ENCODE peak calls at places on chromosomes 1 and 21, in eight cellular contexts. Z is CD4-positive, alpha-beta memory T cell; N is Right ventricle myocardium inferior; V is psoas muscle; F is ovary; H is fibroblast of pulmonary artery; T is nephron progenitor cell; M is T follicular helper cell. P is an unnamed sample.

GRCh38 chr1:177334276-177334675 is 163.5 kb downstream of the BRINP2 start:
- DNase-seq in V (no peak), M (no peak), Z (no peak), N (no peak), F (no peak), H (no peak), T (no peak), P (no peak)

GRCh38 chr1:160888926-160889325 is 3.9 kb upstream of the ITLN1 start:
- DNase-seq in M (no peak), N (no peak), H (no peak), F (no peak), V (no peak), T (no peak), Z (no peak), P (no peak)

GRCh38 chr1:31788825-31789256 is 24.7 kb upstream of the ADGRB2 start:
- DNase-seq in N (no peak), V (no peak), H (peak; percentile 81), T (no peak), Z (no peak), M (no peak), F (no peak), P (no peak)

GRCh38 chr1:165883056-165883455 is 55.6 kb downstream of the UCK2 start:
- DNase-seq in M (no peak), H (no peak), Z (no peak), N (no peak), T (no peak), V (no peak), F (no peak), P (no peak)

GRCh38 chr1:89540406-89540970 is 15.9 kb downstream of the LRRC8B start:
- DNase-seq in M (no peak), N (no peak), F (no peak), H (no peak), T (no peak), V (no peak), Z (no peak), P (no peak)

GRCh38 chr21:39523398-39523797 is 71.6 kb downstream of the SH3BGR start:
- DNase-seq in V (no peak), F (no peak), Z (no peak), N (no peak), T (no peak), M (no peak), H (peak; percentile 7), P (no peak)

GRCh38 chr1:85275701-85276289 is 637 bp downstream of the BCL10 start:
- DNase-seq in V (no peak), F (no peak), H (peak; percentile 15), Z (peak; percentile 45), T (no peak), M (no peak), N (no peak), P (no peak)

GRCh38 chr1:246332078-246332477 is 175.0 kb downstream of the SMYD3 start:
- DNase-seq in M (no peak), V (no peak), T (no peak), F (no peak), N (no peak), H (no peak), Z (no peak), P (no peak)

GRCh38 chr1:210233216-210233494 is 559 bp downstream of the SERTAD4 start:
- DNase-seq in V (no peak), H (no peak), T (no peak), F (peak; percentile 52), N (peak; percentile 72), Z (no peak), M (no peak), P (no peak)

GRCh38 chr1:234555390-234556112 is 54.4 kb downstream of the IRF2BP2 start:
- DNase-seq in M (no peak), H (no peak), F (no peak), V (no peak), T (no peak), N (no peak), Z (no peak), P (no peak)

GRCh38 chr1:231062500-231063270 is 22.6 kb upstream of the FAM89A start:
- DNase-seq in M (no peak), Z (no peak), V (no peak), T (no peak), H (no peak), F (no peak), N (no peak), P (no peak)

GRCh38 chr21:17782051-17782450 is 37.1 kb downstream of the C21orf91 start:
- DNase-seq in H (no peak), T (no peak), N (no peak), M (no peak), F (no peak), Z (peak; percentile 64), V (no peak), P (no peak)

GRCh38 chr1:95216292-95216990 is 17.6 kb upstream of the RWDD3 start:
- DNase-seq in Z (no peak), T (no peak), H (no peak), V (no peak), M (no peak), N (no peak), F (no peak), P (no peak)

GRCh38 chr1:183180213-183180612 is 5.9 kb upstream of the LAMC2 start:
- DNase-seq in N (no peak), H (peak; percentile 96), Z (no peak), V (no peak), T (no peak), M (no peak), F (peak; percentile 51), P (no peak)

GRCh38 chr1:29383972-29384371 is 147.7 kb downstream of the PTPRU start:
- DNase-seq in T (no peak), M (no peak), Z (no peak), V (no peak), H (peak; percentile 76), F (no peak), N (no peak), P (peak; percentile 3)

GRCh38 chr1:87648720-87649119 is 320.0 kb downstream of the LMO4 start:
- DNase-seq in T (no peak), Z (no peak), M (no peak), F (no peak), V (no peak), N (no peak), H (no peak), P (no peak)

GRCh38 chr21:35989185-35989735 is 71.1 kb downstream of the SETD4 start:
- DNase-seq in Z (no peak), M (no peak), T (no peak), V (peak; percentile 52), H (no peak), F (no peak), N (no peak), P (no peak)

GRCh38 chr1:10475510-10475909 is 760 bp downstream of the PEX14 start:
- DNase-seq in T (no peak), H (no peak), N (no peak), V (no peak), Z (no peak), F (no peak), M (no peak), P (no peak)

GRCh38 chr21:15749868-15750174 is 20.0 kb downstream of the USP25 start:
- DNase-seq in M (no peak), T (no peak), H (peak; percentile 44), F (no peak), N (no peak), Z (no peak), V (no peak), P (no peak)

GRCh38 chr1:165456861-165457260 is 11.9 kb upstream of the RXRG start:
- DNase-seq in H (no peak), F (no peak), N (no peak), Z (no peak), M (no peak), T (no peak), V (no peak), P (no peak)

GRCh38 chr1:18535391-18536210 is 54.9 kb downstream of the KLHDC7A start:
- DNase-seq in F (no peak), Z (no peak), H (no peak), T (no peak), V (no peak), N (no peak), M (no peak), P (no peak)

GRCh38 chr1:117757668-117758067 is 151.8 kb downstream of the TENT5C start:
- DNase-seq in M (no peak), N (no peak), F (no peak), T (no peak), H (peak; percentile 19), Z (no peak), V (no peak), P (no peak)

GRCh38 chr1:2135425-2135824 is 59.1 kb downstream of the FAAP20 start:
- DNase-seq in H (peak; percentile 78), F (peak; percentile 51), T (peak; percentile 58), M (no peak), Z (no peak), V (no peak), N (peak; percentile 85), P (no peak)

GRCh38 chr1:221834698-221835538 is 93.0 kb upstream of the DUSP10 start:
- DNase-seq in V (no peak), H (no peak), M (no peak), F (no peak), Z (no peak), T (no peak), N (no peak), P (no peak)

GRCh38 chr1:54081306-54082270 is 28.2 kb downstream of the TCEANC2 start:
- DNase-seq in T (peak; percentile 78), V (peak; percentile 68), H (peak; percentile 82), F (peak; percentile 34), N (no peak), Z (peak; percentile 26), M (peak; percentile 33), P (no peak)

GRCh38 chr1:84271452-84272273 is 29.8 kb upstream of the SAMD13 start:
- DNase-seq in M (no peak), T (peak; percentile 7), V (no peak), F (no peak), N (no peak), H (peak; percentile 17), Z (no peak), P (no peak)

GRCh38 chr1:164823486-164824279 is 264.7 kb downstream of the PBX1 start:
- DNase-seq in H (peak; percentile 55), F (peak; percentile 21), N (no peak), T (no peak), M (no peak), V (no peak), Z (no peak), P (no peak)

GRCh38 chr1:163240705-163241104 is 38.0 kb upstream of the RGS5 start:
- DNase-seq in M (no peak), N (no peak), T (no peak), F (no peak), H (no peak), Z (no peak), V (no peak), P (no peak)

GRCh38 chr1:222079546-222079945 is 337.7 kb upstream of the DUSP10 start:
- DNase-seq in T (no peak), N (no peak), V (no peak), H (peak; percentile 38), Z (no peak), F (no peak), M (no peak), P (no peak)

GRCh38 chr1:6099787-6100765 is 54.4 kb downstream of the KCNAB2 start:
- DNase-seq in F (peak; percentile 13), H (peak; percentile 4), T (peak; percentile 3), N (peak; percentile 67), Z (no peak), M (no peak), V (peak; percentile 46), P (no peak)

GRCh38 chr1:154736840-154737239 is 128.9 kb upstream of the ADAR start:
- DNase-seq in Z (no peak), T (no peak), N (no peak), F (no peak), M (no peak), H (peak; percentile 86), V (no peak), P (no peak)

GRCh38 chr1:14338509-14338908 is 260.0 kb upstream of the KAZN start:
- DNase-seq in M (no peak), Z (no peak), H (no peak), F (no peak), T (no peak), V (no peak), N (no peak), P (no peak)

GRCh38 chr21:30713786-30714185 is 4.8 kb downstream of the KRTAP21-3 start:
- DNase-seq in M (no peak), N (no peak), F (no peak), H (no peak), V (no peak), T (no peak), Z (no peak), P (no peak)

GRCh38 chr1:34518146-34518545 is 236.7 kb upstream of the GJB5 start:
- DNase-seq in M (no peak), H (no peak), F (no peak), T (no peak), Z (no peak), N (no peak), V (no peak), P (no peak)

P was measured in D721Med.